ENCODE peak calls at places on chromosomes 1 and 21, in five cellular contexts. One of them, this sample, is unnamed.

GRCh38 chr1:116514708-116515525 is 55.9 kb downstream of the CD58 start:
- DNase-seq in GM23338: no peak
- DNase-seq in SK-N-SH: no peak
- DNase-seq in Panc1: no peak
- DNase-seq in A549: no peak
- DNase-seq in this sample: no peak

GRCh38 chr1:186404454-186405051 is 28.9 kb downstream of the ODR4 start:
- DNase-seq in GM23338: peak
- DNase-seq in SK-N-SH: peak
- DNase-seq in Panc1: peak
- DNase-seq in A549: peak
- DNase-seq in this sample: peak

GRCh38 chr1:214664656-214665433 is 61.9 kb downstream of the CENPF start:
- DNase-seq in SK-N-SH: no peak
- DNase-seq in GM23338: no peak
- DNase-seq in Panc1: no peak
- DNase-seq in A549: no peak
- DNase-seq in this sample: no peak

GRCh38 chr1:175504875-175505555 is 238.4 kb downstream of the TNR start:
- DNase-seq in A549: no peak
- DNase-seq in SK-N-SH: no peak
- DNase-seq in GM23338: peak
- DNase-seq in Panc1: no peak
- DNase-seq in this sample: no peak

GRCh38 chr1:231240531-231240882 is 505 bp upstream of the GNPAT start:
- DNase-seq in A549: no peak
- DNase-seq in SK-N-SH: no peak
- DNase-seq in GM23338: no peak
- DNase-seq in Panc1: no peak
- DNase-seq in this sample: no peak

GRCh38 chr21:35646606-35647005 is 413.7 kb downstream of the SETD4 start:
- DNase-seq in A549: no peak
- DNase-seq in GM23338: no peak
- DNase-seq in SK-N-SH: no peak
- DNase-seq in Panc1: no peak
- DNase-seq in this sample: no peak

GRCh38 chr1:208910161-208910560 is 666.0 kb upstream of the PLXNA2 start:
- DNase-seq in Panc1: no peak
- DNase-seq in GM23338: no peak
- DNase-seq in A549: no peak
- DNase-seq in SK-N-SH: no peak
- DNase-seq in this sample: no peak

GRCh38 chr1:234962340-234962989 is 166.2 kb downstream of the TOMM20 start:
- DNase-seq in Panc1: no peak
- DNase-seq in GM23338: no peak
- DNase-seq in SK-N-SH: peak
- DNase-seq in A549: peak
- DNase-seq in this sample: peak

GRCh38 chr1:21669287-21670058 is at the start of gene RAP1GAP:
- DNase-seq in A549: no peak
- DNase-seq in Panc1: no peak
- DNase-seq in GM23338: peak
- DNase-seq in SK-N-SH: peak
- DNase-seq in this sample: peak

GRCh38 chr1:27099154-27099903 is 55.6 kb downstream of the SLC9A1 start:
- DNase-seq in GM23338: peak
- DNase-seq in A549: peak
- DNase-seq in Panc1: no peak
- DNase-seq in SK-N-SH: peak
- DNase-seq in this sample: peak

GRCh38 chr21:29105218-29105617 is 25.2 kb upstream of the MAP3K7CL start:
- DNase-seq in SK-N-SH: no peak
- DNase-seq in Panc1: no peak
- DNase-seq in A549: no peak
- DNase-seq in GM23338: no peak
- DNase-seq in this sample: no peak

GRCh38 chr1:99365121-99365520 is 100.8 kb downstream of the PLPPR4 start:
- DNase-seq in SK-N-SH: no peak
- DNase-seq in A549: no peak
- DNase-seq in Panc1: no peak
- DNase-seq in GM23338: no peak
- DNase-seq in this sample: no peak

GRCh38 chr1:28112388-28113311 is 24.2 kb upstream of the EYA3 start:
- DNase-seq in A549: peak
- DNase-seq in Panc1: no peak
- DNase-seq in GM23338: peak
- DNase-seq in SK-N-SH: no peak
- DNase-seq in this sample: peak

GRCh38 chr1:68225781-68226180 is 6.5 kb downstream of the WLS start:
- DNase-seq in Panc1: no peak
- DNase-seq in GM23338: no peak
- DNase-seq in SK-N-SH: no peak
- DNase-seq in A549: no peak
- DNase-seq in this sample: no peak

GRCh38 chr1:3459940-3460652 is 5.6 kb downstream of the ARHGEF16 start:
- DNase-seq in Panc1: no peak
- DNase-seq in A549: no peak
- DNase-seq in SK-N-SH: no peak
- DNase-seq in GM23338: no peak
- DNase-seq in this sample: no peak

GRCh38 chr1:241413386-241413785 is 56.4 kb upstream of the RGS7 start:
- DNase-seq in A549: no peak
- DNase-seq in Panc1: peak
- DNase-seq in GM23338: no peak
- DNase-seq in SK-N-SH: no peak
- DNase-seq in this sample: no peak

GRCh38 chr1:184194251-184194650 is 142.7 kb downstream of the TSEN15 start:
- DNase-seq in GM23338: no peak
- DNase-seq in SK-N-SH: no peak
- DNase-seq in A549: no peak
- DNase-seq in Panc1: no peak
- DNase-seq in this sample: no peak

GRCh38 chr1:63813829-63814277 is 40.0 kb downstream of the ROR1 start:
- DNase-seq in A549: no peak
- DNase-seq in Panc1: no peak
- DNase-seq in SK-N-SH: no peak
- DNase-seq in GM23338: no peak
- DNase-seq in this sample: no peak

GRCh38 chr21:36478207-36478701 is 1.7 kb downstream of the CLDN14 start:
- DNase-seq in GM23338: no peak
- DNase-seq in A549: peak
- DNase-seq in SK-N-SH: no peak
- DNase-seq in Panc1: peak
- DNase-seq in this sample: no peak

GRCh38 chr1:242826706-242827336 is 302.3 kb upstream of the PLD5 start:
- DNase-seq in SK-N-SH: peak
- DNase-seq in Panc1: no peak
- DNase-seq in GM23338: no peak
- DNase-seq in A549: no peak
- DNase-seq in this sample: no peak

GRCh38 chr1:211339631-211340041 is 13.0 kb downstream of the TRAF5 start:
- DNase-seq in SK-N-SH: no peak
- DNase-seq in GM23338: peak
- DNase-seq in A549: no peak
- DNase-seq in Panc1: no peak
- DNase-seq in this sample: no peak

GRCh38 chr1:204920967-204921366 is 50.3 kb downstream of the NFASC start:
- DNase-seq in A549: no peak
- DNase-seq in SK-N-SH: no peak
- DNase-seq in Panc1: no peak
- DNase-seq in GM23338: no peak
- DNase-seq in this sample: no peak

GRCh38 chr1:201882665-201883132 is 6.0 kb upstream of the SHISA4 start:
- DNase-seq in GM23338: peak
- DNase-seq in Panc1: peak
- DNase-seq in SK-N-SH: no peak
- DNase-seq in A549: peak
- DNase-seq in this sample: peak

GRCh38 chr1:244992833-244993232 is 128.5 kb upstream of the HNRNPU start:
- DNase-seq in GM23338: no peak
- DNase-seq in Panc1: no peak
- DNase-seq in SK-N-SH: no peak
- DNase-seq in A549: no peak
- DNase-seq in this sample: no peak

GRCh38 chr1:205669341-205670142 is 10.8 kb downstream of the SLC45A3 start:
- DNase-seq in A549: no peak
- DNase-seq in GM23338: no peak
- DNase-seq in Panc1: no peak
- DNase-seq in SK-N-SH: peak
- DNase-seq in this sample: peak

GRCh38 chr1:41361495-41362356 is 492 bp downstream of the FOXO6 start:
- DNase-seq in SK-N-SH: peak
- DNase-seq in GM23338: peak
- DNase-seq in Panc1: no peak
- DNase-seq in A549: no peak
- DNase-seq in this sample: no peak
- TF ChIP-seq REST in SK-N-SH: no peak
- TF ChIP-seq REST in GM23338: no peak
- TF ChIP-seq REST in Panc1: no peak
- TF ChIP-seq REST in A549: no peak
- TF ChIP-seq REST in this sample: peak

DNA sequence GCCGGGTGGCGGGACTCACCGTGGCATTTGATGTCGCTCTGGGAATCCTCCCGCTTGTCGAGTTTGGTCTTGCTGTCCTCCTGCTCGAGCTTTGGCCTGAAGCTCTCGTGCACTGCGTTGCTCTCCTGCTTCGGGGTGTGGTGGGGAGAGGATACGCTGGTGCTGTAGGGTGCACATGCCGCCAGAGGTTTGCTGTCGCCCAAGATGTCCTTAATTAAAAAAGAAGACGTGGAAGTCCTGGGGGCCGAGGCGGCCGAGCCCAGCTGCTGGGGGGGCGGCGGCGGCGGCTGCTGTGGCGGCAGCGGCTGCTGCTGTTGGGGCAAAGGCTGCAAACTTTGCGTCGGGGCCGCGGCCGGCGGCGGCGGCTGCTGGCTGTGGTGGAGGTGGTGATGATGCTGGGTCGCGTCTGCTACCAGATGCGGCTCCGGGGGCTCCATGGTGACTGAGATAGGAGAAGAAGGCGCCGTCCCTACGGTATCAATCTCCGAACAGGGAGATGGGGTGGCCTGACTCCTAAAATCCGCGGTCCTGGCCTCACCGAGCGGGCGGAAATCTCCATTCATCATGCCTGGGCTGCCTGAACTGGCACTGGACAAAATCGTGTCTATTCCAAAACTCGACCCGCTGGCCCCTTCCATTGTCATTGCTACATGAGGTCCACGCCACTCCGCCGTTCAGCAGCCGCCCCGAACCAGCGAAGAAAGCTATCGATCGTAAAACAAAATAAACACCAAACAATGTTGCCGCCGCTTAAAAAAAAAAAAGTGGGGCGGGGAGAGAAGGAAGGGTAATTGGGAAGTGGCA is at the start of gene BARHL2:
- DNase-seq in A549: no peak
- DNase-seq in SK-N-SH: no peak
- DNase-seq in GM23338: peak
- DNase-seq in Panc1: no peak
- DNase-seq in this sample: no peak
- TF ChIP-seq REST in A549: no peak
- TF ChIP-seq REST in SK-N-SH: no peak
- TF ChIP-seq REST in GM23338: no peak
- TF ChIP-seq REST in Panc1: no peak
- TF ChIP-seq REST in this sample: no peak

DNA sequence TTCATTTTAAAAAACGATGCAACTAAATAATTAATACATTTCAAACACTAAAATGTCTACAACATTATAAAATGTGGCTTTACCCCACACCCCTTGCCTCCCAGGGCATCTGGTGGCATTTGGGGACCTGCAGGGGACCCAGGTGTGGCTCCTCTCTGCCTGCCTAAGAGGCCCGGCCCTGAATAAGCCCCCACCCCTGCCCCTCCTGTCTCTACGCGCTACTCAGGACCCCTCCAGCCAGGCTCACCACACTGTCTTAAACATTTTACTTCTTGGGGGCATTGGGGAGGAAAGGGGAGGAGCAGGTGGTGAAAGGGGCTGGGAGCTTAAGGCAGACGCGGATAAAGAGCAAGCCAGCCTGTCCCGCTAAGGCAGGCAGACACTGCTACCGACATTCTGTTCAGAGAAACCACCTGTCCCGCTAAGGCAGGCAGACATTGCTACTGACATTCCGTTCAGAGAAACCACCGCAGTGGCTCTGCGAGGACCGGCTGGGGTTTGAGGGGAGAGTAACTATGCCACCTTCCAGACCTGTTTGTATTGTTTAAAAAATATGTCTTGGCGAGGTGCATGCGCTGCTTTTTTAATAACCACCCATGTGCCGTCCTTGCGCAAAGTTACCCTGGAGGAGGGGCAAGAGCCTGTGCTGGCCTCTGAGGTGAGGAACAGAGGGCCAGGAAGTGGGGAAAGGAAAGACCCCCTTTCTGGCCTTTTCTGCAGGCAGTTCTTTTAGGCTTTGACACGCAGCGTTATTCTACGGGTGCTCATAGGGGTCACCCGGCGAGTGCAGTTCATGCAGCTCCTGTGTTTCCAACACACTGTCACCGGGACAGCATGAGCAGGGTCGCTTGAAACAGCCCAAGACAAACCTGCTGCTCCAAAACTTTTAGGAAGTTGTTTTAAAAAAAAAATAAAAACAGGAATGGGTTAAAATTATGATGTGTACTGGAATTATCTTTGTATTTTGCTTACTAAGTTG is 51.3 kb upstream of the RIPK4 start:
- DNase-seq in Panc1: no peak
- DNase-seq in SK-N-SH: no peak
- DNase-seq in A549: no peak
- DNase-seq in GM23338: no peak
- DNase-seq in this sample: no peak
- TF ChIP-seq REST in Panc1: no peak
- TF ChIP-seq REST in SK-N-SH: no peak
- TF ChIP-seq REST in A549: no peak
- TF ChIP-seq REST in GM23338: no peak
- TF ChIP-seq REST in this sample: no peak

GRCh38 chr1:59012378-59012777 is 228.5 kb upstream of the JUN start:
- DNase-seq in SK-N-SH: no peak
- DNase-seq in GM23338: no peak
- DNase-seq in A549: no peak
- DNase-seq in Panc1: no peak
- DNase-seq in this sample: no peak
- TF ChIP-seq REST in SK-N-SH: no peak
- TF ChIP-seq REST in GM23338: no peak
- TF ChIP-seq REST in A549: no peak
- TF ChIP-seq REST in Panc1: no peak
- TF ChIP-seq REST in this sample: no peak

This sample was measured in K562.